ENCODE peak calls at places on chromosomes 7 and 10, in four cellular contexts. One of them, this sample, is unnamed. For H3K4me1, the result is how much of the 10 kb centered on the place peaks cover.

GRCh38 chr7:114922652-114923402 is 933 bp downstream of the MDFIC start:
- DNase-seq in stomach: peak
- DNase-seq in mesendoderm: peak
- DNase-seq in effector memory CD4-positive, alpha-beta T cell: peak
- DNase-seq in this sample: peak

GRCh38 chr10:105017116-105017515 is 376.0 kb downstream of the SORCS3 start:
- DNase-seq in stomach: no peak
- DNase-seq in mesendoderm: no peak
- DNase-seq in effector memory CD4-positive, alpha-beta T cell: no peak
- DNase-seq in this sample: no peak

GRCh38 chr7:149869867-149870266 is 3.9 kb upstream of the ATP6V0E2 start:
- DNase-seq in stomach: no peak
- DNase-seq in mesendoderm: no peak
- DNase-seq in effector memory CD4-positive, alpha-beta T cell: no peak
- DNase-seq in this sample: no peak

GRCh38 chr10:86821600-86821999 is 65.2 kb downstream of the BMPR1A start:
- DNase-seq in stomach: no peak
- DNase-seq in mesendoderm: no peak
- DNase-seq in effector memory CD4-positive, alpha-beta T cell: no peak
- DNase-seq in this sample: no peak

GRCh38 chr10:100841528-100841927 is 71.2 kb upstream of the SLF2 start:
- DNase-seq in stomach: no peak
- DNase-seq in mesendoderm: no peak
- DNase-seq in effector memory CD4-positive, alpha-beta T cell: no peak
- DNase-seq in this sample: no peak

GRCh38 chr7:76300210-76300731 is 2.2 kb upstream of the HSPB1 start:
- DNase-seq in stomach: peak
- DNase-seq in mesendoderm: no peak
- DNase-seq in effector memory CD4-positive, alpha-beta T cell: no peak
- DNase-seq in this sample: no peak

GRCh38 chr7:33677556-33677955 is 227.8 kb upstream of the BMPER start:
- DNase-seq in stomach: no peak
- DNase-seq in mesendoderm: no peak
- DNase-seq in effector memory CD4-positive, alpha-beta T cell: no peak
- DNase-seq in this sample: no peak

GRCh38 chr10:33790506-33791283 is 456.2 kb upstream of the NRP1 start:
- DNase-seq in stomach: no peak
- DNase-seq in mesendoderm: peak
- DNase-seq in effector memory CD4-positive, alpha-beta T cell: no peak
- DNase-seq in this sample: no peak

GRCh38 chr7:98733036-98733435 is 116.0 kb downstream of the NPTX2 start:
- DNase-seq in stomach: no peak
- DNase-seq in mesendoderm: peak
- DNase-seq in effector memory CD4-positive, alpha-beta T cell: no peak
- DNase-seq in this sample: no peak

GRCh38 chr10:119278126-119278701 is 70.8 kb downstream of the GRK5 start:
- DNase-seq in stomach: no peak
- DNase-seq in mesendoderm: no peak
- DNase-seq in effector memory CD4-positive, alpha-beta T cell: no peak
- DNase-seq in this sample: no peak

GRCh38 chr10:26637521-26638275 is 59.8 kb upstream of the PDSS1 start:
- DNase-seq in stomach: no peak
- DNase-seq in mesendoderm: no peak
- DNase-seq in effector memory CD4-positive, alpha-beta T cell: no peak
- DNase-seq in this sample: no peak

GRCh38 chr10:117413928-117414618 is 38.8 kb upstream of the PDZD8 start:
- DNase-seq in stomach: no peak
- DNase-seq in mesendoderm: no peak
- DNase-seq in effector memory CD4-positive, alpha-beta T cell: no peak
- DNase-seq in this sample: no peak

GRCh38 chr7:2930310-2931033 is 86.4 kb upstream of the GNA12 start:
- DNase-seq in stomach: no peak
- DNase-seq in mesendoderm: no peak
- DNase-seq in effector memory CD4-positive, alpha-beta T cell: no peak
- DNase-seq in this sample: peak

GRCh38 chr7:123687727-123688126 is 32.1 kb downstream of the LMOD2 start:
- DNase-seq in stomach: no peak
- DNase-seq in mesendoderm: no peak
- DNase-seq in effector memory CD4-positive, alpha-beta T cell: no peak
- DNase-seq in this sample: no peak

GRCh38 chr10:29869593-29869992 is 189.8 kb downstream of the JCAD start:
- DNase-seq in stomach: no peak
- DNase-seq in mesendoderm: no peak
- DNase-seq in effector memory CD4-positive, alpha-beta T cell: no peak
- DNase-seq in this sample: no peak

GRCh38 chr10:17344206-17344605 is 110.2 kb downstream of the ST8SIA6 start:
- DNase-seq in stomach: no peak
- DNase-seq in mesendoderm: no peak
- DNase-seq in effector memory CD4-positive, alpha-beta T cell: no peak
- DNase-seq in this sample: no peak

GRCh38 chr10:110610308-110610774 is 33.8 kb upstream of the RBM20 start:
- DNase-seq in stomach: no peak
- DNase-seq in mesendoderm: peak
- DNase-seq in effector memory CD4-positive, alpha-beta T cell: no peak
- DNase-seq in this sample: no peak

GRCh38 chr7:88522771-88523316 is 216.2 kb upstream of the STEAP4 start:
- DNase-seq in stomach: no peak
- DNase-seq in mesendoderm: peak
- DNase-seq in effector memory CD4-positive, alpha-beta T cell: no peak
- DNase-seq in this sample: no peak

GRCh38 chr10:52447931-52448353 is 133.9 kb downstream of the DKK1 start:
- DNase-seq in stomach: no peak
- DNase-seq in mesendoderm: no peak
- DNase-seq in effector memory CD4-positive, alpha-beta T cell: no peak
- DNase-seq in this sample: no peak

GRCh38 chr7:17485368-17485767 is 186.9 kb downstream of the AHR start:
- DNase-seq in stomach: no peak
- DNase-seq in mesendoderm: no peak
- DNase-seq in effector memory CD4-positive, alpha-beta T cell: no peak
- DNase-seq in this sample: no peak

GRCh38 chr7:35450456-35450855 is 196.6 kb upstream of the TBX20 start:
- DNase-seq in stomach: no peak
- DNase-seq in mesendoderm: peak
- DNase-seq in effector memory CD4-positive, alpha-beta T cell: no peak
- DNase-seq in this sample: no peak

GRCh38 chr10:72253002-72253401 is 20.7 kb upstream of the DDIT4 start:
- DNase-seq in stomach: no peak
- DNase-seq in mesendoderm: no peak
- DNase-seq in effector memory CD4-positive, alpha-beta T cell: no peak
- DNase-seq in this sample: no peak

GRCh38 chr7:117731455-117731854 is 141.8 kb downstream of the CTTNBP2 start:
- DNase-seq in stomach: no peak
- DNase-seq in mesendoderm: peak
- DNase-seq in effector memory CD4-positive, alpha-beta T cell: no peak
- DNase-seq in this sample: no peak

GRCh38 chr7:18896343-18896975 is 221.0 kb downstream of the TWIST1 start:
- DNase-seq in stomach: no peak
- DNase-seq in mesendoderm: peak
- DNase-seq in effector memory CD4-positive, alpha-beta T cell: no peak
- DNase-seq in this sample: no peak

GRCh38 chr10:535953-536352 is 153.5 kb downstream of the DIP2C start:
- DNase-seq in stomach: no peak
- DNase-seq in mesendoderm: no peak
- DNase-seq in effector memory CD4-positive, alpha-beta T cell: no peak
- DNase-seq in this sample: no peak

GRCh38 chr10:101485681-101486554 is 102.1 kb downstream of the POLL start:
- DNase-seq in stomach: no peak
- DNase-seq in mesendoderm: peak
- DNase-seq in effector memory CD4-positive, alpha-beta T cell: no peak
- DNase-seq in this sample: no peak

GRCh38 chr7:768881-769504 is 41.9 kb upstream of the PRKAR1B start:
- DNase-seq in stomach: peak
- DNase-seq in mesendoderm: peak
- DNase-seq in effector memory CD4-positive, alpha-beta T cell: no peak
- DNase-seq in this sample: no peak

GRCh38 chr10:101579516-101579870 is 8.6 kb downstream of the POLL start:
- DNase-seq in stomach: no peak
- DNase-seq in mesendoderm: no peak
- DNase-seq in effector memory CD4-positive, alpha-beta T cell: no peak
- DNase-seq in this sample: peak

GRCh38 chr7:96224682-96225081 is 97.2 kb downstream of the SLC25A13 start:
- DNase-seq in stomach: no peak
- DNase-seq in mesendoderm: peak
- DNase-seq in effector memory CD4-positive, alpha-beta T cell: no peak
- DNase-seq in this sample: no peak

GRCh38 chr7:68205826-68206225 is 1209.2 kb downstream of the TYW1 start:
- DNase-seq in stomach: no peak
- DNase-seq in mesendoderm: no peak
- DNase-seq in effector memory CD4-positive, alpha-beta T cell: no peak
- DNase-seq in this sample: no peak

GRCh38 chr7:69932034-69932628 is 333.9 kb downstream of the AUTS2 start:
- DNase-seq in stomach: no peak
- DNase-seq in mesendoderm: peak
- DNase-seq in effector memory CD4-positive, alpha-beta T cell: no peak
- DNase-seq in this sample: no peak

GRCh38 chr10:127578628-127579305 is 29.7 kb downstream of the NPS start:
- DNase-seq in stomach: no peak
- DNase-seq in mesendoderm: no peak
- DNase-seq in effector memory CD4-positive, alpha-beta T cell: no peak
- DNase-seq in this sample: no peak

DNA sequence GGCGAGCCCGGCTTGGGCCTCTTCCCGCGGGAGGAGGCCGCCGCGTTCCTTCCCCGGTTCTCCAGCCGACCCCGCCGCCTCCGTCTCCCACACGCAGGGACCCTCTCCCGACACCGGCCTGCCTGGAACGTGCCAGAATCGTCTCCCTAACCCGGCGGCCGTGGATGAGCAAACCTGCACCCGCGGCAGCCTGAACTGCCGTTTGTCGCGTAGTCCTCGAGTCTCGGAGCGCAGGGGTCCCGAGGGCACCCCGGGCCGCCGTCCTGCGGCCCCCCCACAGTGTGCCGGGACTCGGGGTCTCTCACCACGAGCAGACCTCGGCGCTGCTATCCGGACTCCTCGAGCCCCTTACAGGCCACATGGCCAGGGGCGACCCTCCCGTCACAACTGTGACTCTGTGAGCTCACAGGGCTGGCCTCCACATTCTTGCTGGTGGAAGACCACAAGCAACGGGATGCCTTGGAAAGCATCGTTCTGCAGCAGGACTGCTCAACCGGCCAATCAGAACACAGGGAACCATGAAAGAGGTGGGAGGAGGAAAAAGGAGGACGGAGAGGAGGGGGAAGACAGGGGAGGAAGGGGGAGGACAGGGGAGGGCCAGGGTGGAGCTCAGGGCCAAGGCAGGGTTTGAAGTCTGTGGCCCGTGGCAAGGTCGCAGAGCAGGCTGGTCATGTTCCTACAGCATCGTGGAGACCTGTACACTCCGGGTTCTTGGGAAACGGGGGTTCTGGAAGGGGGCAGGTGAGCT is 276.9 kb downstream of the DNAJB6 start:
- DNase-seq in stomach: no peak
- DNase-seq in mesendoderm: peak
- DNase-seq in effector memory CD4-positive, alpha-beta T cell: no peak
- DNase-seq in this sample: no peak
- H3K4me1 ChIP-seq in stomach: under half
- H3K4me1 ChIP-seq in mesendoderm: under half
- H3K4me1 ChIP-seq in effector memory CD4-positive, alpha-beta T cell: under half
- H3K4me1 ChIP-seq in this sample: under half

GRCh38 chr10:79172881-79173280 is 104.1 kb downstream of the ZMIZ1 start:
- DNase-seq in stomach: no peak
- DNase-seq in mesendoderm: no peak
- DNase-seq in effector memory CD4-positive, alpha-beta T cell: no peak
- DNase-seq in this sample: no peak
- H3K27ac ChIP-seq in stomach: no peak
- H3K27ac ChIP-seq in mesendoderm: no peak
- H3K27ac ChIP-seq in effector memory CD4-positive, alpha-beta T cell: no peak
- H3K27ac ChIP-seq in this sample: no peak

DNA sequence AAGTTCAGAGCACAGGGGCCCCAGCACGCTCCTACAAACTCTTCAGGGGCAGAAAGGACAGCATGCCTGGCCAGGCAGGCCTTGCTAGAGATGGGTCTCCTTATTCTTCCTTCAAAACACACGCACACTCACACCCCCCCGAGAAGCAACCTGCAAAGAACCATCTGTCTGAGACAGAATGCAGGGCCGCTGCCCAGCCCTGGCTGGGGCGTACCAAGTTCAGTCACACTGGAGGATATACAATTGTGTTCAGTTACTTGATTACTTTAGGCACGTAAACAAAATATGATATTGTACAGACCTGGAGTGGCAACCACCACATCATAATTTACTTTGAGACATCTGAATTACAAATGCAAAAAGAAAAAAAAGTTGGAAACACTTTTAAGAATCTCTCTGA is 5.7 kb downstream of the FAM53B start:
- DNase-seq in stomach: no peak
- DNase-seq in mesendoderm: no peak
- DNase-seq in effector memory CD4-positive, alpha-beta T cell: no peak
- DNase-seq in this sample: no peak
- H3K4me1 ChIP-seq in stomach: half or more
- H3K4me1 ChIP-seq in mesendoderm: under half
- H3K4me1 ChIP-seq in effector memory CD4-positive, alpha-beta T cell: half or more
- H3K4me1 ChIP-seq in this sample: half or more

DNA sequence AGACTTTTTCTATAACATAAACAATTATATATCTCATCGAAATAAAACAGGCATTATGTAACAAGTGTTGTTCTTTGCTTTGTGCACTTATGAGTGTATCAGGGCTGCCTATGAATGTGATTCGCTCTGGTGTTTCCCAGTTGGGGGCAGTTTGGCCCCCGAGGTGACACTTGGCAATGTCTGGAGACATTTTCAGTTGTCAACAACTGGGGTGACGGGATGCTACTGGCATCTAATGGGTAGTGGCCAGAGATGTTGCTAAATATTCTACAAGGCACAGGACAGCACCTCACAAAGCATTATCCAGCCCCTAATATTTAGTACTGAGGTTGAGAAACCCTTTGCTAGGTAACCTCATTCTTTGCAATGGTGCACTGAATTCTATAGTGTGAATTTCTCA is 83.3 kb downstream of the PLCE1 start:
- DNase-seq in stomach: no peak
- DNase-seq in mesendoderm: no peak
- DNase-seq in effector memory CD4-positive, alpha-beta T cell: no peak
- DNase-seq in this sample: no peak
- H3K27ac ChIP-seq in stomach: no peak
- H3K27ac ChIP-seq in mesendoderm: no peak
- H3K27ac ChIP-seq in effector memory CD4-positive, alpha-beta T cell: no peak
- H3K27ac ChIP-seq in this sample: no peak

DNA sequence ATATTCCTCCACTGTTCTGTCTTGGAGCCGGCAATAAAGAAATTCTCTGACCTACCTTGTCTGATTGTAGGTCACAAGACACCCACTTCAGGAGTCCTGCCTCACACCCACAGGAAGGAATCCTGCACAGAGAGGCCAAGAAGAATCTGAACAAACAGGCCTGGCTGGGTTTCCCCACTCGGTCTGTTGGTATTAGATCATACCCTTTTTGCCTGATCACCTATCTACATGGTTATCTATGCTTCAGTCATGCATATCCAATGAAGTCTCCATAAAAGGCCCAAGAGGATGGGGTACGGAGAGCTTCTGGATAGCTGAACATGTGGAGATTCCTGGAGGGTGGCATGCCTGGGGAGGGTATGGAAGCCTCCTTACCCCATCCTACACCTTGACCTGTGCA is 12.3 kb downstream of the OGDH start:
- DNase-seq in stomach: no peak
- DNase-seq in mesendoderm: peak
- DNase-seq in effector memory CD4-positive, alpha-beta T cell: no peak
- DNase-seq in this sample: no peak
- H3K4me1 ChIP-seq in stomach: half or more
- H3K4me1 ChIP-seq in mesendoderm: under half
- H3K4me1 ChIP-seq in effector memory CD4-positive, alpha-beta T cell: half or more
- H3K4me1 ChIP-seq in this sample: half or more